ENCODE peak calls at places on chromosomes 6 and 20, in seven cellular contexts. One of them, this sample, is unnamed.

GRCh38 chr20:1277529-1278322 is 11.6 kb downstream of the SNPH start:
- DNase-seq in activated naive CD8-positive, alpha-beta T cell treated with anti-CD3 and anti-CD28 coated beads, Interleukin-2, amount 50 U/mL, for 24 hours: no peak
- DNase-seq in cardiac muscle cell: no peak
- DNase-seq in CD4-positive, alpha-beta T cell: no peak
- DNase-seq in stimulated activated CD4-positive, alpha-beta T cell treated with anti-CD3 and anti-CD28 coated beads, Interleukin-2, amount 100 ng/mL, for 48 hours: no peak
- DNase-seq in stimulated activated CD8-positive, alpha-beta memory T cell treated with anti-CD3 and anti-CD28 coated beads, Interleukin-7, amount 100 ng/mL, for 48 hours: no peak
- DNase-seq in RPMI7951: no peak
- DNase-seq in this sample: no peak

GRCh38 chr6:38773338-38773737 is 58.2 kb downstream of the DNAH8 start:
- DNase-seq in stimulated activated CD4-positive, alpha-beta T cell treated with anti-CD3 and anti-CD28 coated beads, Interleukin-2, amount 100 ng/mL, for 48 hours: no peak
- DNase-seq in cardiac muscle cell: peak
- DNase-seq in activated naive CD8-positive, alpha-beta T cell treated with anti-CD3 and anti-CD28 coated beads, Interleukin-2, amount 50 U/mL, for 24 hours: peak
- DNase-seq in CD4-positive, alpha-beta T cell: no peak
- DNase-seq in RPMI7951: no peak
- DNase-seq in stimulated activated CD8-positive, alpha-beta memory T cell treated with anti-CD3 and anti-CD28 coated beads, Interleukin-7, amount 100 ng/mL, for 48 hours: no peak
- DNase-seq in this sample: no peak

GRCh38 chr6:134551245-134551960 is 233.5 kb upstream of the SGK1 start:
- DNase-seq in activated naive CD8-positive, alpha-beta T cell treated with anti-CD3 and anti-CD28 coated beads, Interleukin-2, amount 50 U/mL, for 24 hours: no peak
- DNase-seq in stimulated activated CD4-positive, alpha-beta T cell treated with anti-CD3 and anti-CD28 coated beads, Interleukin-2, amount 100 ng/mL, for 48 hours: no peak
- DNase-seq in RPMI7951: peak
- DNase-seq in cardiac muscle cell: peak
- DNase-seq in stimulated activated CD8-positive, alpha-beta memory T cell treated with anti-CD3 and anti-CD28 coated beads, Interleukin-7, amount 100 ng/mL, for 48 hours: no peak
- DNase-seq in CD4-positive, alpha-beta T cell: no peak
- DNase-seq in this sample: no peak

GRCh38 chr6:30735668-30736314 is 6.7 kb downstream of the FLOT1 start:
- DNase-seq in RPMI7951: no peak
- DNase-seq in CD4-positive, alpha-beta T cell: no peak
- DNase-seq in cardiac muscle cell: no peak
- DNase-seq in stimulated activated CD8-positive, alpha-beta memory T cell treated with anti-CD3 and anti-CD28 coated beads, Interleukin-7, amount 100 ng/mL, for 48 hours: no peak
- DNase-seq in activated naive CD8-positive, alpha-beta T cell treated with anti-CD3 and anti-CD28 coated beads, Interleukin-2, amount 50 U/mL, for 24 hours: no peak
- DNase-seq in stimulated activated CD4-positive, alpha-beta T cell treated with anti-CD3 and anti-CD28 coated beads, Interleukin-2, amount 100 ng/mL, for 48 hours: no peak
- DNase-seq in this sample: no peak

GRCh38 chr6:116714296-116714695 is 33.3 kb downstream of the KPNA5 start:
- DNase-seq in stimulated activated CD4-positive, alpha-beta T cell treated with anti-CD3 and anti-CD28 coated beads, Interleukin-2, amount 100 ng/mL, for 48 hours: no peak
- DNase-seq in CD4-positive, alpha-beta T cell: no peak
- DNase-seq in cardiac muscle cell: no peak
- DNase-seq in RPMI7951: no peak
- DNase-seq in activated naive CD8-positive, alpha-beta T cell treated with anti-CD3 and anti-CD28 coated beads, Interleukin-2, amount 50 U/mL, for 24 hours: no peak
- DNase-seq in stimulated activated CD8-positive, alpha-beta memory T cell treated with anti-CD3 and anti-CD28 coated beads, Interleukin-7, amount 100 ng/mL, for 48 hours: no peak
- DNase-seq in this sample: no peak

GRCh38 chr6:7389162-7389450 is 436 bp downstream of the CAGE1 start:
- DNase-seq in CD4-positive, alpha-beta T cell: no peak
- DNase-seq in RPMI7951: peak
- DNase-seq in stimulated activated CD4-positive, alpha-beta T cell treated with anti-CD3 and anti-CD28 coated beads, Interleukin-2, amount 100 ng/mL, for 48 hours: no peak
- DNase-seq in cardiac muscle cell: peak
- DNase-seq in activated naive CD8-positive, alpha-beta T cell treated with anti-CD3 and anti-CD28 coated beads, Interleukin-2, amount 50 U/mL, for 24 hours: no peak
- DNase-seq in stimulated activated CD8-positive, alpha-beta memory T cell treated with anti-CD3 and anti-CD28 coated beads, Interleukin-7, amount 100 ng/mL, for 48 hours: no peak
- DNase-seq in this sample: no peak

GRCh38 chr6:1597924-1598323 is 11.8 kb upstream of the FOXC1 start:
- DNase-seq in RPMI7951: peak
- DNase-seq in stimulated activated CD8-positive, alpha-beta memory T cell treated with anti-CD3 and anti-CD28 coated beads, Interleukin-7, amount 100 ng/mL, for 48 hours: no peak
- DNase-seq in CD4-positive, alpha-beta T cell: no peak
- DNase-seq in cardiac muscle cell: peak
- DNase-seq in stimulated activated CD4-positive, alpha-beta T cell treated with anti-CD3 and anti-CD28 coated beads, Interleukin-2, amount 100 ng/mL, for 48 hours: no peak
- DNase-seq in activated naive CD8-positive, alpha-beta T cell treated with anti-CD3 and anti-CD28 coated beads, Interleukin-2, amount 50 U/mL, for 24 hours: no peak
- DNase-seq in this sample: no peak

GRCh38 chr6:146595981-146596731 is 2.6 kb upstream of the ADGB start:
- DNase-seq in RPMI7951: no peak
- DNase-seq in activated naive CD8-positive, alpha-beta T cell treated with anti-CD3 and anti-CD28 coated beads, Interleukin-2, amount 50 U/mL, for 24 hours: no peak
- DNase-seq in stimulated activated CD8-positive, alpha-beta memory T cell treated with anti-CD3 and anti-CD28 coated beads, Interleukin-7, amount 100 ng/mL, for 48 hours: no peak
- DNase-seq in cardiac muscle cell: no peak
- DNase-seq in stimulated activated CD4-positive, alpha-beta T cell treated with anti-CD3 and anti-CD28 coated beads, Interleukin-2, amount 100 ng/mL, for 48 hours: no peak
- DNase-seq in CD4-positive, alpha-beta T cell: no peak
- DNase-seq in this sample: no peak

GRCh38 chr20:52496191-52496590 is 304.6 kb upstream of the ZFP64 start:
- DNase-seq in activated naive CD8-positive, alpha-beta T cell treated with anti-CD3 and anti-CD28 coated beads, Interleukin-2, amount 50 U/mL, for 24 hours: no peak
- DNase-seq in RPMI7951: no peak
- DNase-seq in stimulated activated CD8-positive, alpha-beta memory T cell treated with anti-CD3 and anti-CD28 coated beads, Interleukin-7, amount 100 ng/mL, for 48 hours: no peak
- DNase-seq in stimulated activated CD4-positive, alpha-beta T cell treated with anti-CD3 and anti-CD28 coated beads, Interleukin-2, amount 100 ng/mL, for 48 hours: no peak
- DNase-seq in CD4-positive, alpha-beta T cell: no peak
- DNase-seq in cardiac muscle cell: no peak
- DNase-seq in this sample: no peak

GRCh38 chr6:166638566-166638965 is 11.5 kb upstream of the RPS6KA2 start:
- DNase-seq in RPMI7951: no peak
- DNase-seq in activated naive CD8-positive, alpha-beta T cell treated with anti-CD3 and anti-CD28 coated beads, Interleukin-2, amount 50 U/mL, for 24 hours: no peak
- DNase-seq in stimulated activated CD4-positive, alpha-beta T cell treated with anti-CD3 and anti-CD28 coated beads, Interleukin-2, amount 100 ng/mL, for 48 hours: no peak
- DNase-seq in cardiac muscle cell: no peak
- DNase-seq in stimulated activated CD8-positive, alpha-beta memory T cell treated with anti-CD3 and anti-CD28 coated beads, Interleukin-7, amount 100 ng/mL, for 48 hours: no peak
- DNase-seq in CD4-positive, alpha-beta T cell: no peak
- DNase-seq in this sample: no peak

GRCh38 chr20:22374678-22375590 is 209.4 kb downstream of the FOXA2 start:
- DNase-seq in CD4-positive, alpha-beta T cell: no peak
- DNase-seq in activated naive CD8-positive, alpha-beta T cell treated with anti-CD3 and anti-CD28 coated beads, Interleukin-2, amount 50 U/mL, for 24 hours: no peak
- DNase-seq in cardiac muscle cell: peak
- DNase-seq in stimulated activated CD4-positive, alpha-beta T cell treated with anti-CD3 and anti-CD28 coated beads, Interleukin-2, amount 100 ng/mL, for 48 hours: no peak
- DNase-seq in stimulated activated CD8-positive, alpha-beta memory T cell treated with anti-CD3 and anti-CD28 coated beads, Interleukin-7, amount 100 ng/mL, for 48 hours: no peak
- DNase-seq in RPMI7951: peak
- DNase-seq in this sample: no peak

GRCh38 chr20:55500130-55500529 is 505.2 kb downstream of the CBLN4 start:
- DNase-seq in RPMI7951: no peak
- DNase-seq in activated naive CD8-positive, alpha-beta T cell treated with anti-CD3 and anti-CD28 coated beads, Interleukin-2, amount 50 U/mL, for 24 hours: no peak
- DNase-seq in CD4-positive, alpha-beta T cell: no peak
- DNase-seq in cardiac muscle cell: no peak
- DNase-seq in stimulated activated CD8-positive, alpha-beta memory T cell treated with anti-CD3 and anti-CD28 coated beads, Interleukin-7, amount 100 ng/mL, for 48 hours: no peak
- DNase-seq in stimulated activated CD4-positive, alpha-beta T cell treated with anti-CD3 and anti-CD28 coated beads, Interleukin-2, amount 100 ng/mL, for 48 hours: no peak
- DNase-seq in this sample: no peak

GRCh38 chr6:118581489-118581959 is 33.4 kb downstream of the PLN start:
- DNase-seq in stimulated activated CD8-positive, alpha-beta memory T cell treated with anti-CD3 and anti-CD28 coated beads, Interleukin-7, amount 100 ng/mL, for 48 hours: no peak
- DNase-seq in activated naive CD8-positive, alpha-beta T cell treated with anti-CD3 and anti-CD28 coated beads, Interleukin-2, amount 50 U/mL, for 24 hours: no peak
- DNase-seq in CD4-positive, alpha-beta T cell: no peak
- DNase-seq in cardiac muscle cell: peak
- DNase-seq in RPMI7951: peak
- DNase-seq in stimulated activated CD4-positive, alpha-beta T cell treated with anti-CD3 and anti-CD28 coated beads, Interleukin-2, amount 100 ng/mL, for 48 hours: no peak
- DNase-seq in this sample: no peak

GRCh38 chr20:10805764-10806163 is 132.0 kb upstream of the JAG1 start:
- DNase-seq in RPMI7951: no peak
- DNase-seq in CD4-positive, alpha-beta T cell: no peak
- DNase-seq in activated naive CD8-positive, alpha-beta T cell treated with anti-CD3 and anti-CD28 coated beads, Interleukin-2, amount 50 U/mL, for 24 hours: no peak
- DNase-seq in stimulated activated CD8-positive, alpha-beta memory T cell treated with anti-CD3 and anti-CD28 coated beads, Interleukin-7, amount 100 ng/mL, for 48 hours: no peak
- DNase-seq in stimulated activated CD4-positive, alpha-beta T cell treated with anti-CD3 and anti-CD28 coated beads, Interleukin-2, amount 100 ng/mL, for 48 hours: no peak
- DNase-seq in cardiac muscle cell: no peak
- DNase-seq in this sample: no peak

GRCh38 chr6:16947461-16948159 is 154.2 kb upstream of the STMND1 start:
- DNase-seq in stimulated activated CD4-positive, alpha-beta T cell treated with anti-CD3 and anti-CD28 coated beads, Interleukin-2, amount 100 ng/mL, for 48 hours: no peak
- DNase-seq in RPMI7951: peak
- DNase-seq in activated naive CD8-positive, alpha-beta T cell treated with anti-CD3 and anti-CD28 coated beads, Interleukin-2, amount 50 U/mL, for 24 hours: no peak
- DNase-seq in cardiac muscle cell: peak
- DNase-seq in stimulated activated CD8-positive, alpha-beta memory T cell treated with anti-CD3 and anti-CD28 coated beads, Interleukin-7, amount 100 ng/mL, for 48 hours: no peak
- DNase-seq in CD4-positive, alpha-beta T cell: no peak
- DNase-seq in this sample: no peak

GRCh38 chr6:144415014-144415413 is 129.9 kb downstream of the UTRN start:
- DNase-seq in activated naive CD8-positive, alpha-beta T cell treated with anti-CD3 and anti-CD28 coated beads, Interleukin-2, amount 50 U/mL, for 24 hours: no peak
- DNase-seq in CD4-positive, alpha-beta T cell: no peak
- DNase-seq in stimulated activated CD8-positive, alpha-beta memory T cell treated with anti-CD3 and anti-CD28 coated beads, Interleukin-7, amount 100 ng/mL, for 48 hours: no peak
- DNase-seq in RPMI7951: peak
- DNase-seq in cardiac muscle cell: peak
- DNase-seq in stimulated activated CD4-positive, alpha-beta T cell treated with anti-CD3 and anti-CD28 coated beads, Interleukin-2, amount 100 ng/mL, for 48 hours: no peak
- DNase-seq in this sample: no peak

GRCh38 chr6:161228096-161228495 is 45.8 kb downstream of the AGPAT4 start:
- DNase-seq in stimulated activated CD4-positive, alpha-beta T cell treated with anti-CD3 and anti-CD28 coated beads, Interleukin-2, amount 100 ng/mL, for 48 hours: no peak
- DNase-seq in activated naive CD8-positive, alpha-beta T cell treated with anti-CD3 and anti-CD28 coated beads, Interleukin-2, amount 50 U/mL, for 24 hours: no peak
- DNase-seq in CD4-positive, alpha-beta T cell: no peak
- DNase-seq in RPMI7951: peak
- DNase-seq in cardiac muscle cell: no peak
- DNase-seq in stimulated activated CD8-positive, alpha-beta memory T cell treated with anti-CD3 and anti-CD28 coated beads, Interleukin-7, amount 100 ng/mL, for 48 hours: no peak
- DNase-seq in this sample: no peak

GRCh38 chr6:105932440-105932839 is 153.7 kb upstream of the PRDM1 start:
- DNase-seq in activated naive CD8-positive, alpha-beta T cell treated with anti-CD3 and anti-CD28 coated beads, Interleukin-2, amount 50 U/mL, for 24 hours: no peak
- DNase-seq in RPMI7951: peak
- DNase-seq in stimulated activated CD4-positive, alpha-beta T cell treated with anti-CD3 and anti-CD28 coated beads, Interleukin-2, amount 100 ng/mL, for 48 hours: no peak
- DNase-seq in CD4-positive, alpha-beta T cell: no peak
- DNase-seq in cardiac muscle cell: no peak
- DNase-seq in stimulated activated CD8-positive, alpha-beta memory T cell treated with anti-CD3 and anti-CD28 coated beads, Interleukin-7, amount 100 ng/mL, for 48 hours: no peak
- DNase-seq in this sample: no peak

GRCh38 chr6:133184798-133185380 is 56.3 kb upstream of the EYA4 start:
- DNase-seq in cardiac muscle cell: peak
- DNase-seq in stimulated activated CD4-positive, alpha-beta T cell treated with anti-CD3 and anti-CD28 coated beads, Interleukin-2, amount 100 ng/mL, for 48 hours: no peak
- DNase-seq in RPMI7951: peak
- DNase-seq in stimulated activated CD8-positive, alpha-beta memory T cell treated with anti-CD3 and anti-CD28 coated beads, Interleukin-7, amount 100 ng/mL, for 48 hours: no peak
- DNase-seq in activated naive CD8-positive, alpha-beta T cell treated with anti-CD3 and anti-CD28 coated beads, Interleukin-2, amount 50 U/mL, for 24 hours: no peak
- DNase-seq in CD4-positive, alpha-beta T cell: no peak
- DNase-seq in this sample: no peak

GRCh38 chr6:26392932-26393636 is 9.0 kb upstream of the BTN3A1 start:
- DNase-seq in stimulated activated CD8-positive, alpha-beta memory T cell treated with anti-CD3 and anti-CD28 coated beads, Interleukin-7, amount 100 ng/mL, for 48 hours: no peak
- DNase-seq in stimulated activated CD4-positive, alpha-beta T cell treated with anti-CD3 and anti-CD28 coated beads, Interleukin-2, amount 100 ng/mL, for 48 hours: no peak
- DNase-seq in RPMI7951: no peak
- DNase-seq in cardiac muscle cell: peak
- DNase-seq in CD4-positive, alpha-beta T cell: no peak
- DNase-seq in activated naive CD8-positive, alpha-beta T cell treated with anti-CD3 and anti-CD28 coated beads, Interleukin-2, amount 50 U/mL, for 24 hours: no peak
- DNase-seq in this sample: no peak

GRCh38 chr6:128024976-128025375 is 124.1 kb upstream of the THEMIS start:
- DNase-seq in cardiac muscle cell: peak
- DNase-seq in activated naive CD8-positive, alpha-beta T cell treated with anti-CD3 and anti-CD28 coated beads, Interleukin-2, amount 50 U/mL, for 24 hours: no peak
- DNase-seq in CD4-positive, alpha-beta T cell: no peak
- DNase-seq in RPMI7951: no peak
- DNase-seq in stimulated activated CD4-positive, alpha-beta T cell treated with anti-CD3 and anti-CD28 coated beads, Interleukin-2, amount 100 ng/mL, for 48 hours: no peak
- DNase-seq in stimulated activated CD8-positive, alpha-beta memory T cell treated with anti-CD3 and anti-CD28 coated beads, Interleukin-7, amount 100 ng/mL, for 48 hours: no peak
- DNase-seq in this sample: no peak

GRCh38 chr6:28802417-28803336 is 121.1 kb downstream of the TRIM27 start:
- DNase-seq in stimulated activated CD8-positive, alpha-beta memory T cell treated with anti-CD3 and anti-CD28 coated beads, Interleukin-7, amount 100 ng/mL, for 48 hours: no peak
- DNase-seq in activated naive CD8-positive, alpha-beta T cell treated with anti-CD3 and anti-CD28 coated beads, Interleukin-2, amount 50 U/mL, for 24 hours: peak
- DNase-seq in stimulated activated CD4-positive, alpha-beta T cell treated with anti-CD3 and anti-CD28 coated beads, Interleukin-2, amount 100 ng/mL, for 48 hours: no peak
- DNase-seq in cardiac muscle cell: peak
- DNase-seq in RPMI7951: peak
- DNase-seq in CD4-positive, alpha-beta T cell: no peak
- DNase-seq in this sample: no peak

GRCh38 chr6:93624408-93624807 is 205.0 kb upstream of the EPHA7 start:
- DNase-seq in cardiac muscle cell: peak
- DNase-seq in stimulated activated CD8-positive, alpha-beta memory T cell treated with anti-CD3 and anti-CD28 coated beads, Interleukin-7, amount 100 ng/mL, for 48 hours: no peak
- DNase-seq in RPMI7951: no peak
- DNase-seq in stimulated activated CD4-positive, alpha-beta T cell treated with anti-CD3 and anti-CD28 coated beads, Interleukin-2, amount 100 ng/mL, for 48 hours: no peak
- DNase-seq in CD4-positive, alpha-beta T cell: no peak
- DNase-seq in activated naive CD8-positive, alpha-beta T cell treated with anti-CD3 and anti-CD28 coated beads, Interleukin-2, amount 50 U/mL, for 24 hours: no peak
- DNase-seq in this sample: no peak

GRCh38 chr6:56435754-56436153 is 188.4 kb upstream of the COL21A1 start:
- DNase-seq in CD4-positive, alpha-beta T cell: no peak
- DNase-seq in stimulated activated CD4-positive, alpha-beta T cell treated with anti-CD3 and anti-CD28 coated beads, Interleukin-2, amount 100 ng/mL, for 48 hours: no peak
- DNase-seq in stimulated activated CD8-positive, alpha-beta memory T cell treated with anti-CD3 and anti-CD28 coated beads, Interleukin-7, amount 100 ng/mL, for 48 hours: no peak
- DNase-seq in activated naive CD8-positive, alpha-beta T cell treated with anti-CD3 and anti-CD28 coated beads, Interleukin-2, amount 50 U/mL, for 24 hours: no peak
- DNase-seq in RPMI7951: no peak
- DNase-seq in cardiac muscle cell: no peak
- DNase-seq in this sample: no peak

GRCh38 chr6:130843575-130844320 is 16.5 kb downstream of the SMLR1 start:
- DNase-seq in CD4-positive, alpha-beta T cell: no peak
- DNase-seq in stimulated activated CD8-positive, alpha-beta memory T cell treated with anti-CD3 and anti-CD28 coated beads, Interleukin-7, amount 100 ng/mL, for 48 hours: no peak
- DNase-seq in cardiac muscle cell: peak
- DNase-seq in activated naive CD8-positive, alpha-beta T cell treated with anti-CD3 and anti-CD28 coated beads, Interleukin-2, amount 50 U/mL, for 24 hours: no peak
- DNase-seq in RPMI7951: peak
- DNase-seq in stimulated activated CD4-positive, alpha-beta T cell treated with anti-CD3 and anti-CD28 coated beads, Interleukin-2, amount 100 ng/mL, for 48 hours: no peak
- DNase-seq in this sample: peak

GRCh38 chr6:44561062-44561591 is 173.6 kb downstream of the CDC5L start:
- DNase-seq in stimulated activated CD8-positive, alpha-beta memory T cell treated with anti-CD3 and anti-CD28 coated beads, Interleukin-7, amount 100 ng/mL, for 48 hours: no peak
- DNase-seq in activated naive CD8-positive, alpha-beta T cell treated with anti-CD3 and anti-CD28 coated beads, Interleukin-2, amount 50 U/mL, for 24 hours: no peak
- DNase-seq in cardiac muscle cell: no peak
- DNase-seq in CD4-positive, alpha-beta T cell: no peak
- DNase-seq in stimulated activated CD4-positive, alpha-beta T cell treated with anti-CD3 and anti-CD28 coated beads, Interleukin-2, amount 100 ng/mL, for 48 hours: no peak
- DNase-seq in RPMI7951: no peak
- DNase-seq in this sample: no peak

GRCh38 chr6:132749111-132749510 is 8.6 kb downstream of the VNN2 start:
- DNase-seq in cardiac muscle cell: peak
- DNase-seq in stimulated activated CD4-positive, alpha-beta T cell treated with anti-CD3 and anti-CD28 coated beads, Interleukin-2, amount 100 ng/mL, for 48 hours: no peak
- DNase-seq in activated naive CD8-positive, alpha-beta T cell treated with anti-CD3 and anti-CD28 coated beads, Interleukin-2, amount 50 U/mL, for 24 hours: no peak
- DNase-seq in CD4-positive, alpha-beta T cell: no peak
- DNase-seq in RPMI7951: no peak
- DNase-seq in stimulated activated CD8-positive, alpha-beta memory T cell treated with anti-CD3 and anti-CD28 coated beads, Interleukin-7, amount 100 ng/mL, for 48 hours: no peak
- DNase-seq in this sample: no peak

GRCh38 chr6:134980846-134981245 is 30.9 kb upstream of the ALDH8A1 start:
- DNase-seq in cardiac muscle cell: peak
- DNase-seq in CD4-positive, alpha-beta T cell: no peak
- DNase-seq in activated naive CD8-positive, alpha-beta T cell treated with anti-CD3 and anti-CD28 coated beads, Interleukin-2, amount 50 U/mL, for 24 hours: no peak
- DNase-seq in stimulated activated CD8-positive, alpha-beta memory T cell treated with anti-CD3 and anti-CD28 coated beads, Interleukin-7, amount 100 ng/mL, for 48 hours: no peak
- DNase-seq in stimulated activated CD4-positive, alpha-beta T cell treated with anti-CD3 and anti-CD28 coated beads, Interleukin-2, amount 100 ng/mL, for 48 hours: no peak
- DNase-seq in RPMI7951: no peak
- DNase-seq in this sample: no peak